ENCODE peak calls at places on chromosomes 5 and 9, in four cellular contexts. Q is SK-N-SH, I is heart left ventricle, Z is uterus. T is an unnamed sample.

GRCh38 chr5:133366438-133366837 is 245.9 kb downstream of the FSTL4 start:
- DNase-seq in I (no peak), Q (no peak), Z (no peak), T (no peak)

GRCh38 chr5:43207601-43208000 is 15.6 kb downstream of the NIM1K start:
- DNase-seq in Q (no peak), I (no peak), Z (no peak), T (no peak)

GRCh38 chr9:116039312-116039711 is 114.3 kb upstream of the PAPPA start:
- DNase-seq in I (no peak), Z (no peak), Q (no peak), T (no peak)

GRCh38 chr5:27015758-27016157 is 22.6 kb downstream of the CDH9 start:
- DNase-seq in Q (no peak), Z (no peak), I (no peak), T (no peak)

GRCh38 chr5:139104577-139105271 is 93.4 kb downstream of the SIL1 start:
- DNase-seq in I (peak), Q (no peak), Z (peak), T (peak)

GRCh38 chr5:117131876-117132275 is 557.3 kb upstream of the SEMA6A start:
- DNase-seq in Q (no peak), I (no peak), Z (no peak), T (no peak)

GRCh38 chr9:134058716-134059115 is 9.1 kb downstream of the BRD3 start:
- DNase-seq in Z (peak), I (no peak), Q (peak), T (no peak)

GRCh38 chr5:160020266-160020770 is 11.4 kb downstream of the TTC1 start:
- DNase-seq in Z (no peak), Q (no peak), I (no peak), T (no peak)

GRCh38 chr9:133269537-133270357 is 5.3 kb downstream of the ABO start:
- DNase-seq in I (no peak), Q (no peak), Z (no peak), T (no peak)

GRCh38 chr5:150801117-150801927 is 22.8 kb downstream of the SMIM3 start:
- DNase-seq in I (no peak), Z (no peak), Q (peak), T (no peak)

GRCh38 chr9:110452227-110452801 is 114.7 kb upstream of the TXNDC8 start:
- DNase-seq in Z (no peak), Q (no peak), I (no peak), T (no peak)

DNA sequence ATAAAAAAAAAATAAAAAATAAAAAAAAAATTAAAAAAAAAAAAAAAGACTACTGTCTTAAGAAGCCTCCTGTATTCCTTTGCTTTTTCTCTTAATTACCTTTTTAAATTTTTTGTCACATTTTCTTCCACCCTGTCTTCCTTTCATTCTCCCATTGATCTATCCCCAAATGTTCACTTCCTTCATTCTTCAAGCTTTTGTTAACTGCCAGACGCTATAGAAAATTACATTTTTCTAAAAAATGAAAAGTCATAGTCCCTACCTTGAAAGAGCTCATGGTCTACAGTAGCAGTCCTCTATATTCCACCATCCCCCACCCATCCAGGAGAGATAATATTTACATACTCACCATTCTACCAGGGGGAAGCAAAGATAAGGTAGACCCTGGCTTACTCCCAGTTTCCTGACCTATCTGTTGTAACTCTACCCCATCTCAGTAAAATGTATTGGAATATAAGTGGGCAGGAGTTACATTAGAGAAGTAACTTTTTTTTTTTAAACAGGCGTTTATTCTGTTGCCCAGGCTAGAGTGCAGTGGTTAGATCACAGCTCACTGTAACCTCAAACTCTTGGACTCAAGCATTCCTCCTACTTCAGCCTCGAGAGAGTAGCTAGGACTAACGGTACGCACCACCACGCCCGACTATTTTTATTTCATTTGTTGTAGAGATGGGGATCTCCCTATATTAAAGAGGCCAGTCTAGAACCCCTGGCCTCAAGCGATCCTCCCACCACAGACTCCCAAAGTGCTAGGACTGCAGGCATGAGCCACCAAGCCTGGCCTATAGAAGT is 3.8 kb upstream of the PRKAA1 start:
- DNase-seq in Z (no peak), I (no peak), Q (no peak), T (no peak)
- H3K27ac ChIP-seq in Z (no peak), I (no peak), Q (no peak), T (no peak)

GRCh38 chr9:14183001-14183400 is 130.9 kb downstream of the NFIB start:
- DNase-seq in I (no peak), Z (no peak), Q (no peak), T (no peak)
- H3K27ac ChIP-seq in I (no peak), Z (no peak), Q (no peak), T (no peak)

GRCh38 chr9:127796225-127796813 is 6.4 kb upstream of the FPGS start:
- DNase-seq in I (peak), Z (peak), Q (no peak), T (no peak)
- H3K27ac ChIP-seq in I (no peak), Z (peak), Q (no peak), T (no peak)

DNA sequence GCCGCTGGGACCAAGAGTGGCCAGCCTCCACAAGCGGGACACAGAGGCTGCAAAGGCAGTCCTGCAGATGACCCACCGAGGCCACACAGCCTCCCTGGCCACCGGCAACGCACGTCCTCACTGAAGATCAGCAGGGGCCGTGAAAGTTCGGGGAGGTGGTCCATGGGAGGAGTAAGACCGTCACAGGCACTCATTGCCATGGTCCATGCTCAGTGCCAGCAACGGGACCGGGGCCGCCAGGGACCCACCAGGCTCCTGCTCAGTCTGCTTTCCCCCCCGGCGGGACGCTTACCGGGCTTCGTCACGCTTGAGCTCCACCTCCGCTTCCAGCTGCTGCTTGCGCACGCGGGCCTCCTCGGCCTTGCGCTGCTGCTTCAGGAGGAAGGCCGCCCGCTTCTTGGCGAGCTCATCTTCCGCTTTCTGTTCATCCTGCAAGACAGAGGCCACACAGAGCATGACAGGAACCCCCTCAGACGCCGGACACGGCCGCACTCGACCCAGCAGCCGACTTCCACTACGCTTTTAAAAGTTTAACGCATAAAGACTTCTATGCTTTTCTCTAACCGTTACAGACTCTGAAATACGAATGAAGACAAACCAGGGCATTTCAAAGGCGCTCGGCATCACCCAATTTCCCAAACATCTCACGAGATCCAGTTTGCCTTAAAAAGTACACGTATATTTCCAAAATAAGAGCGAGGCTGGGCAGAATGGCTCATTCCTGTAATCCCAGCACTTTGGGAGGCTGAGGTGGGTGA is 88.4 kb downstream of the CAMSAP1 start:
- DNase-seq in I (no peak), Z (no peak), Q (no peak), T (no peak)
- H3K27ac ChIP-seq in I (no peak), Z (no peak), Q (no peak), T (no peak)

GRCh38 chr5:169148066-169148740 is 152.7 kb downstream of the SLIT3 start:
- DNase-seq in Z (no peak), Q (no peak), I (no peak), T (no peak)
- H3K27ac ChIP-seq in Z (peak), Q (peak), I (no peak), T (no peak)

GRCh38 chr9:95725045-95725444 is 150.4 kb upstream of the ERCC6L2 start:
- DNase-seq in Z (no peak), Q (no peak), I (no peak), T (no peak)
- H3K27ac ChIP-seq in Z (no peak), Q (no peak), I (no peak), T (no peak)

DNA sequence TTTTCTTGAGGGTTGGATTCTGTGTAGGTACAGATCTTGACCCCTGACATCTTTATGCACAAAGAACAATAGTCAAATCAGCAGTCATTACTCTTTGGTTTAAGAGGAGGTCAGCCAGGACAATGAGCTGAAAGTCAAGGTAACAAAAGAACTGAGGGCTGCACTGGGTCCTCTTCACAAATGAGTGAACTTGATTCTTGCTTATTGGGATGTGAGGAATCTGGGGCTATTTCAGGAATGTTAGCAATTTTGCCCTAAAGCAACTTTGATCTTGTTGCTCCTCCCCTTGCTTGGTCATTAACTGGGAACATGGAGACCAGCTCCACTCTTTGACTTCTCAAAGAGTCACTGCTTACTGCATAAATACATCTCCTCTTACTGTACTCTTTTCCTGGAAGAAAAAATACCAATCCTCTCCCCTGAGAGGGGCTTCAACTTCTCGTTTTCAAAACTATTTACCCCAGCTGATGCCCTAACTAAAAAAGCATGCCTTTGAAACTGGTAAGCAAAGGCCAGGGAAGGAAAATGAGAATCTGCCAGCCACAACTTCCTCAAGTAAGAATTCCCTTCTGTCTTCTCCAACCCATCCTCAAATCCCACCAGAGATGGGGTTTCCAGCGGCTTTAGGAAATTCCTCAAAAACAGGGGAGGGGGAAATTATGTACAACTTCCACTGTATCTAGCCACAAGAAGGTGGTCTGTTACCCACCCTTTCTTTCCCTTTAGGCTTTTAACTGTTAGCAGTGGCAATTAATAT is 368.3 kb downstream of the ENC1 start:
- DNase-seq in I (no peak), Z (no peak), Q (no peak), T (no peak)
- H3K27ac ChIP-seq in I (no peak), Z (no peak), Q (no peak), T (no peak)

DNA sequence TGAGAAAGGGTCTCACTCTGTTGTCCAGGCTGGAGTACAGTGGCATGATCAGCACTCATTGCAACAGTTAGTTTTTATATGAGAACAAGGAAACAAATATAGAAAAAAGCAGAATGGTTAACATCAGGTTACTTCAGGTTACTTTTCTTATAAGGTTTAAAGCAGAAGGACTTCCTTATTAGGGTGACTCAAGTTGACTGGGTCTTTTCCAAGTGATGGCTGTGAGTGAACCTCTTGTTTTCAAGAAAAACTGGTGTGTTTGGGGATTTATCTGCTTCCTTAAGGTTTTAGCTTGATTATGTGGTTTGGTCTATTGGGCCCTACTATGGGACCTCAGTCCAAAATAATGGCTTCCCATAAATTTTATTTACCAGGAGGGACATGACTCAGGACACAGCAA is 99.2 kb downstream of the ARRDC3 start:
- DNase-seq in Q (no peak), Z (no peak), I (no peak), T (no peak)
- H3K27ac ChIP-seq in Q (no peak), Z (no peak), I (no peak), T (no peak)

T was measured in caudate nucleus.